ENCODE peak calls at places on chromosomes 11 and 22, in ten cellular contexts. F is progenitor cell of endocrine pancreas; T is mammary epithelial cell; M is IMR-90; Q is NCI-H2081; G is activated effector memory CD4-positive, alpha-beta T cell treated with Interleukin-2 at 50 U/mL for 16 hours; P is astrocyte of the spinal cord; W is fibroblast of the aortic adventitia; Z is Daoy; C is NCI-H510A treated with DMSO at 0.1 percent for 48 hours. H is an unnamed sample.

GRCh38 chr11:16186680-16187079 is 169.7 kb downstream of the SOX6 start:
- DNase-seq in F (no peak), T (no peak), M (no peak), Q (no peak), G (no peak), P (no peak), W (no peak), Z (no peak), C (no peak), H (no peak)

GRCh38 chr11:125128450-125128849 is 17.0 kb upstream of the TMEM218 start:
- DNase-seq in F (no peak), T (peak; percentile 24), M (peak; percentile 93), Q (no peak), G (no peak), P (peak; percentile 45), W (peak; percentile 77), Z (peak; percentile 21), C (no peak), H (no peak)

GRCh38 chr11:110712643-110713468 is 619 bp upstream of the ARHGAP20 start:
- DNase-seq in F (peak; percentile 35), T (peak; percentile 14), M (peak; percentile 52), Q (peak; percentile 81), G (no peak), P (peak; percentile 60), W (peak; percentile 77), Z (no peak), C (peak; percentile 39), H (peak; percentile 25)

GRCh38 chr11:129815596-129816461 is at the start of gene TMEM45B:
- DNase-seq in F (peak; percentile 20), T (no peak), M (no peak), Q (peak; percentile 77), G (peak; percentile 45), P (no peak), W (no peak), Z (peak; percentile 14), C (peak; percentile 78), H (peak; percentile 81)

GRCh38 chr22:44094751-44095302 is 70.7 kb downstream of the PARVB start:
- DNase-seq in F (no peak), T (no peak), M (no peak), Q (no peak), G (no peak), P (no peak), W (no peak), Z (no peak), C (no peak), H (no peak)

GRCh38 chr22:36775966-36776669 is at the start of gene IFT27:
- DNase-seq in F (peak; percentile 94), T (peak; percentile 100), M (peak; percentile 100), Q (peak; percentile 99), G (peak; percentile 93), P (peak; percentile 100), W (peak; percentile 100), Z (peak; percentile 99), C (peak; percentile 82), H (peak; percentile 99)

GRCh38 chr11:45021692-45022130 is 71.0 kb upstream of the TP53I11 start:
- DNase-seq in F (no peak), T (no peak), M (peak; percentile 16), Q (peak; percentile 49), G (no peak), P (no peak), W (peak; percentile 90), Z (peak; percentile 17), C (no peak), H (peak; percentile 49)

GRCh38 chr11:129365816-129366215 is 9.8 kb upstream of the BARX2 start:
- DNase-seq in F (no peak), T (peak; percentile 66), M (no peak), Q (no peak), G (no peak), P (no peak), W (no peak), Z (peak; percentile 23), C (no peak), H (no peak)

GRCh38 chr11:40306938-40307548 is 1152.4 kb downstream of the LRRC4C start:
- DNase-seq in F (no peak), T (peak; percentile 32), M (peak; percentile 63), Q (peak; percentile 54), G (no peak), P (peak; percentile 58), W (peak; percentile 62), Z (no peak), C (no peak), H (no peak)

GRCh38 chr22:30948930-30949342 is 19.6 kb downstream of the MORC2 start:
- DNase-seq in F (no peak), T (peak; percentile 6), M (peak; percentile 72), Q (no peak), G (no peak), P (peak; percentile 13), W (peak; percentile 36), Z (no peak), C (no peak), H (no peak)

GRCh38 chr11:118691926-118692830 is 12.7 kb upstream of the TREH start:
- DNase-seq in F (no peak), T (peak; percentile 95), M (peak; percentile 67), Q (no peak), G (peak; percentile 74), P (peak; percentile 29), W (peak; percentile 30), Z (peak; percentile 40), C (no peak), H (peak; percentile 16)

GRCh38 chr22:27135582-27135981 is 478.2 kb downstream of the MIAT start:
- DNase-seq in F (no peak), T (no peak), M (peak; percentile 73), Q (no peak), G (no peak), P (peak; percentile 64), W (peak; percentile 88), Z (peak; percentile 86), C (no peak), H (no peak)

GRCh38 chr11:86069408-86070086 is 663 bp upstream of the PICALM start:
- DNase-seq in F (no peak), T (peak; percentile 89), M (peak; percentile 97), Q (peak; percentile 44), G (no peak), P (peak; percentile 95), W (peak; percentile 97), Z (peak; percentile 91), C (peak; percentile 65), H (no peak)

GRCh38 chr11:113796663-113797259 is 17.2 kb downstream of the CLDN25 start:
- DNase-seq in F (no peak), T (peak; percentile 40), M (peak; percentile 34), Q (peak; percentile 55), G (no peak), P (peak; percentile 52), W (peak; percentile 53), Z (peak; percentile 22), C (peak; percentile 49), H (no peak)